ENCODE peak calls at places on chromosomes 16 and 17, in ten cellular contexts. One of them, this sample, is unnamed. For H3K4me1, the result is how much of the 10 kb centered on the place peaks cover.

GRCh38 chr17:4598776-4599504 is 14.6 kb downstream of the SMTNL2 start:
- DNase-seq in A549: no peak
- DNase-seq in K562: no peak
- DNase-seq in spleen: no peak
- DNase-seq in adrenal gland: no peak
- DNase-seq in IMR-90: peak
- DNase-seq in upper lobe of left lung: no peak
- DNase-seq in suprapubic skin: no peak
- DNase-seq in heart left ventricle: no peak
- DNase-seq in esophagus muscularis mucosa: peak
- DNase-seq in this sample: no peak

GRCh38 chr17:37490638-37491614 is 1.2 kb downstream of the DUSP14 start:
- DNase-seq in spleen: no peak
- DNase-seq in adrenal gland: peak
- DNase-seq in K562: peak
- DNase-seq in upper lobe of left lung: no peak
- DNase-seq in IMR-90: peak
- DNase-seq in A549: peak
- DNase-seq in esophagus muscularis mucosa: no peak
- DNase-seq in suprapubic skin: no peak
- DNase-seq in heart left ventricle: peak
- DNase-seq in this sample: no peak

GRCh38 chr17:4658478-4659305 is 17.2 kb upstream of the ALOX15 start:
- DNase-seq in esophagus muscularis mucosa: no peak
- DNase-seq in A549: no peak
- DNase-seq in K562: peak
- DNase-seq in adrenal gland: no peak
- DNase-seq in suprapubic skin: peak
- DNase-seq in spleen: no peak
- DNase-seq in upper lobe of left lung: no peak
- DNase-seq in IMR-90: peak
- DNase-seq in heart left ventricle: no peak
- DNase-seq in this sample: no peak

GRCh38 chr17:77089118-77089477 is 51.7 kb upstream of the SEC14L1 start:
- DNase-seq in A549: no peak
- DNase-seq in suprapubic skin: no peak
- DNase-seq in esophagus muscularis mucosa: no peak
- DNase-seq in upper lobe of left lung: no peak
- DNase-seq in heart left ventricle: no peak
- DNase-seq in spleen: no peak
- DNase-seq in adrenal gland: no peak
- DNase-seq in IMR-90: no peak
- DNase-seq in K562: peak
- DNase-seq in this sample: no peak

GRCh38 chr17:59620518-59621259 is 994 bp downstream of the CLTC start:
- DNase-seq in esophagus muscularis mucosa: no peak
- DNase-seq in upper lobe of left lung: no peak
- DNase-seq in IMR-90: no peak
- DNase-seq in K562: peak
- DNase-seq in adrenal gland: peak
- DNase-seq in heart left ventricle: peak
- DNase-seq in suprapubic skin: no peak
- DNase-seq in A549: peak
- DNase-seq in spleen: no peak
- DNase-seq in this sample: no peak

GRCh38 chr17:48420823-48421222 is 9.2 kb downstream of the SKAP1 start:
- DNase-seq in suprapubic skin: no peak
- DNase-seq in A549: no peak
- DNase-seq in esophagus muscularis mucosa: no peak
- DNase-seq in heart left ventricle: no peak
- DNase-seq in adrenal gland: no peak
- DNase-seq in IMR-90: no peak
- DNase-seq in upper lobe of left lung: no peak
- DNase-seq in spleen: no peak
- DNase-seq in K562: no peak
- DNase-seq in this sample: no peak

GRCh38 chr17:31581022-31581483 is 189.6 kb downstream of the RAB11FIP4 start:
- DNase-seq in adrenal gland: peak
- DNase-seq in suprapubic skin: no peak
- DNase-seq in K562: no peak
- DNase-seq in esophagus muscularis mucosa: no peak
- DNase-seq in upper lobe of left lung: peak
- DNase-seq in IMR-90: peak
- DNase-seq in A549: no peak
- DNase-seq in heart left ventricle: peak
- DNase-seq in spleen: peak
- DNase-seq in this sample: peak

GRCh38 chr17:64240261-64240740 is 22.8 kb downstream of the TEX2 start:
- DNase-seq in A549: no peak
- DNase-seq in K562: peak
- DNase-seq in upper lobe of left lung: peak
- DNase-seq in IMR-90: peak
- DNase-seq in esophagus muscularis mucosa: no peak
- DNase-seq in suprapubic skin: no peak
- DNase-seq in adrenal gland: peak
- DNase-seq in spleen: no peak
- DNase-seq in heart left ventricle: peak
- DNase-seq in this sample: no peak

GRCh38 chr17:60149691-60150582 is at the start of gene CA4:
- DNase-seq in heart left ventricle: no peak
- DNase-seq in adrenal gland: no peak
- DNase-seq in suprapubic skin: no peak
- DNase-seq in IMR-90: no peak
- DNase-seq in esophagus muscularis mucosa: no peak
- DNase-seq in A549: no peak
- DNase-seq in upper lobe of left lung: peak
- DNase-seq in spleen: peak
- DNase-seq in K562: peak
- DNase-seq in this sample: no peak

GRCh38 chr17:57672205-57672632 is 72.9 kb downstream of the CCDC182 start:
- DNase-seq in IMR-90: peak
- DNase-seq in K562: no peak
- DNase-seq in A549: no peak
- DNase-seq in spleen: peak
- DNase-seq in heart left ventricle: peak
- DNase-seq in upper lobe of left lung: no peak
- DNase-seq in suprapubic skin: no peak
- DNase-seq in esophagus muscularis mucosa: peak
- DNase-seq in adrenal gland: no peak
- DNase-seq in this sample: peak

GRCh38 chr17:37177234-37177633 is 198.6 kb upstream of the C17orf78 start:
- DNase-seq in heart left ventricle: no peak
- DNase-seq in A549: no peak
- DNase-seq in esophagus muscularis mucosa: no peak
- DNase-seq in adrenal gland: no peak
- DNase-seq in IMR-90: no peak
- DNase-seq in upper lobe of left lung: no peak
- DNase-seq in K562: no peak
- DNase-seq in spleen: no peak
- DNase-seq in suprapubic skin: no peak
- DNase-seq in this sample: no peak

GRCh38 chr17:77085916-77086432 is 54.8 kb upstream of the SEC14L1 start:
- DNase-seq in spleen: no peak
- DNase-seq in heart left ventricle: no peak
- DNase-seq in A549: no peak
- DNase-seq in K562: no peak
- DNase-seq in IMR-90: no peak
- DNase-seq in adrenal gland: no peak
- DNase-seq in esophagus muscularis mucosa: no peak
- DNase-seq in suprapubic skin: no peak
- DNase-seq in upper lobe of left lung: no peak
- DNase-seq in this sample: no peak

GRCh38 chr16:4010225-4011158 is 105.8 kb downstream of the ADCY9 start:
- DNase-seq in K562: no peak
- DNase-seq in esophagus muscularis mucosa: no peak
- DNase-seq in upper lobe of left lung: peak
- DNase-seq in spleen: no peak
- DNase-seq in IMR-90: no peak
- DNase-seq in heart left ventricle: no peak
- DNase-seq in A549: no peak
- DNase-seq in suprapubic skin: no peak
- DNase-seq in adrenal gland: no peak
- DNase-seq in this sample: no peak

GRCh38 chr16:65122974-65123845 is 1.3 kb upstream of the CDH11 start:
- DNase-seq in spleen: peak
- DNase-seq in suprapubic skin: peak
- DNase-seq in adrenal gland: peak
- DNase-seq in K562: no peak
- DNase-seq in heart left ventricle: peak
- DNase-seq in IMR-90: peak
- DNase-seq in esophagus muscularis mucosa: no peak
- DNase-seq in A549: no peak
- DNase-seq in upper lobe of left lung: peak
- DNase-seq in this sample: peak

GRCh38 chr16:64131423-64131822 is 990.4 kb downstream of the CDH11 start:
- DNase-seq in IMR-90: no peak
- DNase-seq in upper lobe of left lung: no peak
- DNase-seq in adrenal gland: no peak
- DNase-seq in suprapubic skin: no peak
- DNase-seq in A549: no peak
- DNase-seq in K562: no peak
- DNase-seq in heart left ventricle: no peak
- DNase-seq in spleen: no peak
- DNase-seq in esophagus muscularis mucosa: no peak
- DNase-seq in this sample: no peak

GRCh38 chr17:42276609-42277341 is 584 bp upstream of the STAT5B start:
- DNase-seq in adrenal gland: peak
- DNase-seq in esophagus muscularis mucosa: no peak
- DNase-seq in suprapubic skin: peak
- DNase-seq in spleen: peak
- DNase-seq in K562: peak
- DNase-seq in heart left ventricle: peak
- DNase-seq in upper lobe of left lung: no peak
- DNase-seq in A549: peak
- DNase-seq in IMR-90: peak
- DNase-seq in this sample: no peak

GRCh38 chr17:44565866-44566443 is 8.7 kb downstream of the FZD2 start:
- DNase-seq in adrenal gland: no peak
- DNase-seq in A549: no peak
- DNase-seq in upper lobe of left lung: no peak
- DNase-seq in heart left ventricle: no peak
- DNase-seq in K562: peak
- DNase-seq in IMR-90: no peak
- DNase-seq in esophagus muscularis mucosa: no peak
- DNase-seq in spleen: no peak
- DNase-seq in suprapubic skin: no peak
- DNase-seq in this sample: no peak

GRCh38 chr16:56999409-57000270 is 10.3 kb downstream of the NLRC5 start:
- DNase-seq in A549: no peak
- DNase-seq in upper lobe of left lung: peak
- DNase-seq in spleen: peak
- DNase-seq in suprapubic skin: no peak
- DNase-seq in adrenal gland: no peak
- DNase-seq in heart left ventricle: no peak
- DNase-seq in esophagus muscularis mucosa: no peak
- DNase-seq in K562: no peak
- DNase-seq in IMR-90: no peak
- DNase-seq in this sample: no peak
- TF ChIP-seq POLR2A in A549: no peak
- TF ChIP-seq POLR2A in upper lobe of left lung: no peak
- TF ChIP-seq POLR2A in spleen: no peak
- TF ChIP-seq POLR2A in suprapubic skin: no peak
- TF ChIP-seq POLR2A in adrenal gland: no peak
- TF ChIP-seq POLR2A in heart left ventricle: no peak
- TF ChIP-seq POLR2A in esophagus muscularis mucosa: no peak
- TF ChIP-seq POLR2A in K562: no peak
- TF ChIP-seq POLR2A in IMR-90: no peak
- TF ChIP-seq POLR2A in this sample: no peak

GRCh38 chr16:68299571-68300453 is 10.9 kb downstream of the SLC7A6OS start:
- DNase-seq in suprapubic skin: no peak
- DNase-seq in heart left ventricle: no peak
- DNase-seq in upper lobe of left lung: no peak
- DNase-seq in spleen: no peak
- DNase-seq in IMR-90: no peak
- DNase-seq in A549: no peak
- DNase-seq in esophagus muscularis mucosa: no peak
- DNase-seq in adrenal gland: no peak
- DNase-seq in K562: no peak
- DNase-seq in this sample: no peak
- H3K27ac ChIP-seq in suprapubic skin: peak
- H3K27ac ChIP-seq in heart left ventricle: peak
- H3K27ac ChIP-seq in upper lobe of left lung: no peak
- H3K27ac ChIP-seq in spleen: peak
- H3K27ac ChIP-seq in IMR-90: no peak
- H3K27ac ChIP-seq in A549: no peak
- H3K27ac ChIP-seq in esophagus muscularis mucosa: peak
- H3K27ac ChIP-seq in adrenal gland: peak
- H3K27ac ChIP-seq in K562: no peak
- H3K27ac ChIP-seq in this sample: peak

DNA sequence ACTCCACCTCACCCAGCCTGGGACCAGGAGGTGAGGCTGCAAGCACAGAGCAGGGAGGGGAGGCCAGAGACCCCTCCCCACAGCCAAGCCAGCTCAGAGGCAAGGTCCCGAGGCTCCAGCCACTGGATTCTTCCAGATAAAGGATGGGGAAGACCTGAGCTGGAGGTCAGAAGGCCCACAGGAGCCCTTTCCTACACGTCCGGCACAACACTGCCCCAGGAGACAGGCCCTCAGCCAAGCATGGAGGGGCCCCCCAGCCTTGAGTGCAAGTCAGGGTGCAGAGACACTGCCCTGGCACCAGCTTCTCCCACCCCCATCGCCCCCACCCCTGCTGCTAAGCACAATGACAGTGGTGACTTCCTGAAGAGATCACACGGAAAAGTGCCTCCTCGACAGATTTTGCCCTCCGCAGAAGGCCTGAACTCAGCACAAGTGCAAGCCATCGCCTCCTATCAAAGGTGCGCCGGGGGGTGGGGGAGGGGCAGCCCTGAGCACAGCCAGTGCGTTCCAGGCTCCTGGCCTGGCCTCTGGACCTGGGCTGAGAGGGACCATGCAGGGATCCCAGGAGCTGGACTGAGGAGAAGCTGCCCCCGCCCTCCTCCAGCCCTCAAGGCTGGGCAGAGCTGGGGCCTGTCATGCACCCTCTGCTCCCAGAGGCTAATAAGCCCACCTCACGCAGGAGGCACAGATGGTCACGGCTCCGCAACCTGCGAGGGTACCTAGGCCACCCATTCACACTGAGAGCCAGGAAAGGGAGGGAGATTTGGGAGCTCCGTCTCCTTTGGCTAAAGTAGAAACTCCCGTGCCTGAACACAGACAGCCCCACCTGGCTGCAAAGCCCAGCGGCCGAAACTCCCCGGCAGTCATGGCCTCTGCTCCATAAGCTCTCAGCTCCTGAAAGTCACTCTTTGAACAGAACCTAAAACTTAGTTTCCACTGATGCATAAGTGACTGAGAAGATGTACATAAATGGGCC is 2.7 kb downstream of the MAFG start:
- DNase-seq in adrenal gland: no peak
- DNase-seq in spleen: no peak
- DNase-seq in IMR-90: no peak
- DNase-seq in A549: peak
- DNase-seq in upper lobe of left lung: peak
- DNase-seq in suprapubic skin: no peak
- DNase-seq in K562: peak
- DNase-seq in esophagus muscularis mucosa: no peak
- DNase-seq in heart left ventricle: no peak
- DNase-seq in this sample: no peak
- H3K4me1 ChIP-seq in adrenal gland: under half
- H3K4me1 ChIP-seq in spleen: half or more
- H3K4me1 ChIP-seq in IMR-90: under half
- H3K4me1 ChIP-seq in A549: half or more
- H3K4me1 ChIP-seq in upper lobe of left lung: half or more
- H3K4me1 ChIP-seq in suprapubic skin: half or more
- H3K4me1 ChIP-seq in K562: half or more
- H3K4me1 ChIP-seq in esophagus muscularis mucosa: half or more
- H3K4me1 ChIP-seq in heart left ventricle: half or more
- H3K4me1 ChIP-seq in this sample: under half

GRCh38 chr16:80938035-80938927 is 68.4 kb downstream of the CMC2 start:
- DNase-seq in esophagus muscularis mucosa: no peak
- DNase-seq in IMR-90: peak
- DNase-seq in K562: no peak
- DNase-seq in heart left ventricle: peak
- DNase-seq in adrenal gland: peak
- DNase-seq in A549: peak
- DNase-seq in suprapubic skin: peak
- DNase-seq in upper lobe of left lung: no peak
- DNase-seq in spleen: no peak
- DNase-seq in this sample: no peak
- TF ChIP-seq POLR2A in esophagus muscularis mucosa: no peak
- TF ChIP-seq POLR2A in IMR-90: no peak
- TF ChIP-seq POLR2A in K562: no peak
- TF ChIP-seq POLR2A in heart left ventricle: no peak
- TF ChIP-seq POLR2A in adrenal gland: no peak
- TF ChIP-seq POLR2A in A549: no peak
- TF ChIP-seq POLR2A in suprapubic skin: no peak
- TF ChIP-seq POLR2A in upper lobe of left lung: no peak
- TF ChIP-seq POLR2A in spleen: no peak
- TF ChIP-seq POLR2A in this sample: no peak

This sample was measured in breast epithelium.